ENCODE peak calls at places on chromosomes 13 and 19, in ten cellular contexts. H is iris pigment epithelial cell; X is MCF 10A; M is CD8-positive, alpha-beta T cell; Y is AG08396; Q is tibial artery; P is EL; K is endothelial cell; C is KG1; T is RWPE1. Z is an unnamed sample.

GRCh38 chr13:105462098-105462497 is 1073.4 kb downstream of the EFNB2 start:
- DNase-seq in K (no peak), C (no peak), H (no peak), X (no peak), Q (no peak), Y (no peak), T (peak), M (no peak), P (no peak), Z (no peak)

GRCh38 chr13:111038887-111039286 is 76.2 kb upstream of the ARHGEF7 start:
- DNase-seq in X (no peak), H (no peak), M (no peak), P (no peak), C (no peak), T (no peak), K (no peak), Q (no peak), Y (no peak), Z (no peak)

GRCh38 chr13:39556856-39557255 is 46.1 kb downstream of the LHFPL6 start:
- DNase-seq in Y (no peak), M (no peak), H (no peak), K (no peak), Q (no peak), T (no peak), C (no peak), P (no peak), X (no peak), Z (no peak)

GRCh38 chr19:31350693-31351211 is 1.5 kb upstream of the TSHZ3 start:
- DNase-seq in H (peak), T (no peak), Q (no peak), Y (peak), C (no peak), X (no peak), P (peak), M (no peak), K (peak), Z (peak)

GRCh38 chr13:95896302-95896701 is 156.9 kb downstream of the UGGT2 start:
- DNase-seq in X (peak), H (peak), C (no peak), P (peak), K (no peak), Q (no peak), T (no peak), Y (no peak), M (no peak), Z (no peak)

GRCh38 chr13:109494955-109495354 is 291.4 kb downstream of the IRS2 start:
- DNase-seq in M (no peak), H (peak), C (no peak), Y (peak), P (peak), X (peak), Q (no peak), K (no peak), T (peak), Z (no peak)

GRCh38 chr19:46357846-46358583 is 11.1 kb downstream of the PPP5C start:
- DNase-seq in Y (no peak), T (no peak), X (no peak), Q (no peak), M (no peak), P (peak), H (peak), K (no peak), C (no peak), Z (no peak)

GRCh38 chr19:57803594-57804325 is 11.0 kb downstream of the ZNF552 start:
- DNase-seq in K (peak), M (no peak), C (no peak), T (peak), H (peak), P (peak), Y (peak), Q (no peak), X (peak), Z (no peak)

GRCh38 chr13:35966024-35966423 is 165.2 kb downstream of the DCLK1 start:
- DNase-seq in Y (no peak), M (no peak), P (no peak), X (no peak), Q (no peak), K (no peak), C (no peak), H (no peak), T (no peak), Z (no peak)

GRCh38 chr13:100459747-100460146 is 128.8 kb downstream of the GGACT start:
- DNase-seq in H (no peak), T (no peak), Y (no peak), K (no peak), Q (no peak), P (no peak), M (no peak), X (no peak), C (no peak), Z (no peak)

GRCh38 chr19:5828661-5829566 is 10.6 kb downstream of the FUT6 start:
- DNase-seq in Q (no peak), K (no peak), H (peak), P (no peak), C (peak), X (no peak), Y (no peak), T (no peak), M (no peak), Z (no peak)

GRCh38 chr19:47863514-47863936 is 4.5 kb downstream of the TPRX2 start:
- DNase-seq in P (peak), T (peak), C (peak), H (peak), K (peak), X (peak), Y (peak), Q (peak), M (peak), Z (peak)

GRCh38 chr19:49390978-49391304 is 2.9 kb downstream of the KASH5 start:
- DNase-seq in P (no peak), H (no peak), X (no peak), Q (no peak), T (no peak), M (no peak), C (no peak), Y (no peak), K (no peak), Z (no peak)

GRCh38 chr13:29159871-29160270 is 339.7 kb downstream of the MTUS2 start:
- DNase-seq in T (no peak), X (no peak), P (no peak), C (no peak), M (no peak), Q (no peak), K (no peak), H (no peak), Y (no peak), Z (no peak)

GRCh38 chr13:103210348-103210747 is 144.1 kb upstream of the SLC10A2 start:
- DNase-seq in Y (no peak), K (no peak), H (no peak), T (no peak), X (no peak), M (no peak), P (no peak), Q (no peak), C (no peak), Z (no peak)

GRCh38 chr19:8004723-8005513 is 523 bp downstream of the ELAVL1 start:
- DNase-seq in M (no peak), T (no peak), Q (no peak), X (no peak), K (peak), C (peak), P (peak), Y (peak), H (peak), Z (peak)

GRCh38 chr13:50227356-50227755 is 212.1 kb downstream of the KCNRG start:
- DNase-seq in Y (no peak), M (no peak), X (no peak), K (no peak), H (no peak), T (no peak), P (no peak), C (no peak), Q (no peak), Z (no peak)

GRCh38 chr19:38742296-38742695 is 2.0 kb downstream of the CAPN12 start:
- DNase-seq in K (no peak), T (no peak), H (no peak), Y (no peak), C (no peak), M (no peak), Q (no peak), P (no peak), X (no peak), Z (no peak)

GRCh38 chr19:2274937-2275535 is 6.9 kb downstream of the PEAK3 start:
- DNase-seq in K (peak), P (peak), M (no peak), T (peak), H (peak), X (peak), C (no peak), Q (peak), Y (peak), Z (peak)

GRCh38 chr13:111489301-111489700 is 168.9 kb downstream of the TEX29 start:
- DNase-seq in C (no peak), H (no peak), P (no peak), Q (peak), Y (no peak), M (no peak), K (no peak), T (no peak), X (no peak), Z (no peak)

GRCh38 chr13:97434417-97435296 is 688 bp downstream of the RAP2A start:
- DNase-seq in T (no peak), H (peak), C (peak), X (peak), K (peak), Q (peak), Y (peak), M (peak), P (peak), Z (peak)

GRCh38 chr13:30341815-30342570 is 34.6 kb upstream of the KATNAL1 start:
- DNase-seq in M (no peak), P (peak), H (peak), X (peak), Q (peak), T (peak), K (no peak), C (no peak), Y (peak), Z (no peak)

GRCh38 chr13:40352385-40352778 is 314.1 kb downstream of the FOXO1 start:
- DNase-seq in K (no peak), T (no peak), C (no peak), X (peak), M (no peak), H (peak), Y (no peak), P (no peak), Q (peak), Z (no peak)

GRCh38 chr13:110869805-110870706 is 44.8 kb downstream of the ANKRD10 start:
- DNase-seq in Q (peak), X (peak), H (peak), Y (peak), C (no peak), K (peak), T (peak), M (no peak), P (peak), Z (peak)

Z was measured in HL-60.